ENCODE peak calls at places on chromosome 6, in four cellular contexts. X is NCI-H1694; S is effector CD4-positive, alpha-beta T cell; N is NCI-H187. W is an unnamed sample.

GRCh38 chr6:135268740-135269139 is 87.6 kb downstream of the MYB start:
- DNase-seq in X (no peak), S (no peak), N (no peak), W (no peak)

GRCh38 chr6:149335924-149336323 is 18.4 kb downstream of the TAB2 start:
- DNase-seq in X (no peak), S (no peak), N (no peak), W (no peak)

GRCh38 chr6:138215071-138215470 is 3.2 kb downstream of the PBOV1 start:
- DNase-seq in X (no peak), S (no peak), N (no peak), W (no peak)

GRCh38 chr6:158481612-158482473 is 78.0 kb upstream of the TMEM181 start:
- DNase-seq in X (no peak), S (no peak), N (no peak), W (no peak)

GRCh38 chr6:52576054-52576391 is 837 bp downstream of the TRAM2 start:
- DNase-seq in X (no peak), S (no peak), N (no peak), W (no peak)

GRCh38 chr6:102039450-102039849 is 645.9 kb downstream of the GRIK2 start:
- DNase-seq in X (no peak), S (no peak), N (no peak), W (no peak)

GRCh38 chr6:158047120-158047518 is 65.5 kb downstream of the SYNJ2 start:
- DNase-seq in X (no peak), S (no peak), N (no peak), W (no peak)

GRCh38 chr6:1971612-1972011 is 273.8 kb downstream of the GMDS start:
- DNase-seq in X (no peak), S (no peak), N (no peak), W (no peak)

GRCh38 chr6:121498481-121499276 is 63.2 kb downstream of the GJA1 start:
- DNase-seq in X (no peak), S (no peak), N (no peak), W (no peak)

GRCh38 chr6:43798688-43799444 is 28.9 kb downstream of the VEGFA start:
- DNase-seq in X (no peak), S (no peak), N (no peak), W (peak)

GRCh38 chr6:50714487-50715379 is 1.4 kb downstream of the TFAP2D start:
- DNase-seq in X (no peak), S (no peak), N (no peak), W (no peak)

GRCh38 chr6:44411141-44411540 is 23.6 kb downstream of the CDC5L start:
- DNase-seq in X (no peak), S (no peak), N (no peak), W (no peak)

GRCh38 chr6:154274175-154274574 is 82.4 kb downstream of the IPCEF1 start:
- DNase-seq in X (no peak), S (no peak), N (no peak), W (no peak)

GRCh38 chr6:50145125-50145524 is 95.4 kb upstream of the DEFB112 start:
- DNase-seq in X (no peak), S (no peak), N (peak), W (no peak)

GRCh38 chr6:152453421-152453820 is 183.7 kb downstream of the SYNE1 start:
- DNase-seq in X (no peak), S (no peak), N (no peak), W (peak)

GRCh38 chr6:11236915-11237314 is 4.4 kb upstream of the NEDD9 start:
- DNase-seq in X (no peak), S (no peak), N (no peak), W (no peak)

GRCh38 chr6:8588176-8588575 is 152.8 kb upstream of the SLC35B3 start:
- DNase-seq in X (no peak), S (no peak), N (no peak), W (no peak)

GRCh38 chr6:91691449-91691848 is 1104.6 kb upstream of the MAP3K7 start:
- DNase-seq in X (no peak), S (no peak), N (no peak), W (no peak)

GRCh38 chr6:111819458-111819857 is 53.8 kb downstream of the FYN start:
- DNase-seq in X (no peak), S (no peak), N (no peak), W (no peak)

GRCh38 chr6:75098709-75099108 is 107.1 kb downstream of the COL12A1 start:
- DNase-seq in X (no peak), S (no peak), N (no peak), W (no peak)

GRCh38 chr6:33213166-33213988 is 5.1 kb downstream of the RING1 start:
- DNase-seq in X (no peak), S (no peak), N (no peak), W (no peak)

GRCh38 chr6:125952764-125953501 is 3.6 kb upstream of the HINT3 start:
- DNase-seq in X (no peak), S (no peak), N (no peak), W (peak)

GRCh38 chr6:169776379-169776778 is 25.0 kb downstream of the ERMARD start:
- DNase-seq in X (no peak), S (no peak), N (no peak), W (no peak)

GRCh38 chr6:126170433-126170832 is 169.5 kb upstream of the CENPW start:
- DNase-seq in X (no peak), S (no peak), N (no peak), W (no peak)

GRCh38 chr6:165675120-165675519 is 12.1 kb upstream of the PDE10A start:
- DNase-seq in X (no peak), S (no peak), N (no peak), W (no peak)

GRCh38 chr6:35602133-35602946 is 86.4 kb downstream of the FKBP5 start:
- DNase-seq in X (no peak), S (no peak), N (no peak), W (no peak)

GRCh38 chr6:37021356-37022129 is 16.1 kb downstream of the FGD2 start:
- DNase-seq in X (no peak), S (peak), N (no peak), W (peak)

GRCh38 chr6:15479761-15480160 is 183.1 kb downstream of the DTNBP1 start:
- DNase-seq in X (no peak), S (no peak), N (no peak), W (no peak)

GRCh38 chr6:43953256-43953655 is 174.0 kb downstream of the MRPL14 start:
- DNase-seq in X (no peak), S (no peak), N (no peak), W (no peak)

GRCh38 chr6:109595998-109596397 is 95.0 kb downstream of the AK9 start:
- DNase-seq in X (no peak), S (no peak), N (no peak), W (peak)

GRCh38 chr6:34104628-34105027 is 41.3 kb downstream of the GRM4 start:
- DNase-seq in X (no peak), S (no peak), N (no peak), W (no peak)

GRCh38 chr6:143901885-143902708 is 37.8 kb downstream of the ZC2HC1B start:
- DNase-seq in X (no peak), S (no peak), N (no peak), W (no peak)

GRCh38 chr6:34491091-34491430 is 25.2 kb downstream of the PACSIN1 start:
- DNase-seq in X (no peak), S (no peak), N (no peak), W (peak)

GRCh38 chr6:17493286-17493685 is 99.9 kb downstream of the CAP2 start:
- DNase-seq in X (no peak), S (no peak), N (no peak), W (no peak)

GRCh38 chr6:144152334-144152900 is 2.1 kb downstream of the STX11 start:
- DNase-seq in X (no peak), S (no peak), N (no peak), W (no peak)

GRCh38 chr6:114579486-114579885 is 236.7 kb upstream of the HS3ST5 start:
- DNase-seq in X (no peak), S (no peak), N (no peak), W (no peak)

GRCh38 chr6:150998992-150999975 is 133.8 kb downstream of the MTHFD1L start:
- DNase-seq in X (no peak), S (no peak), N (no peak), W (no peak)

GRCh38 chr6:99434702-99435530 is 9.8 kb upstream of the PNISR start:
- DNase-seq in X (peak), S (no peak), N (no peak), W (peak)

W was measured in NCI-H524.